ENCODE peak calls at places on chromosomes 4 and X, in five cellular contexts. One of them, this sample, is unnamed.

GRCh38 chrX:295136-295535 is 14.0 kb downstream of the PLCXD1 start:
- DNase-seq in GM04503: no peak
- DNase-seq in LHCN-M2: no peak
- DNase-seq in activated CD4-positive, alpha-beta T cell treated with anti-CD3 and anti-CD28 coated beads, Interleukin-2, amount 50 U/mL, for 48 hours: no peak
- DNase-seq in hypothalamus: no peak
- DNase-seq in this sample: peak; percentile 5

GRCh38 chrX:48560056-48560455 is 14.2 kb upstream of the RBM3 start:
- DNase-seq in activated CD4-positive, alpha-beta T cell treated with anti-CD3 and anti-CD28 coated beads, Interleukin-2, amount 50 U/mL, for 48 hours: no peak
- DNase-seq in hypothalamus: no peak
- DNase-seq in LHCN-M2: no peak
- DNase-seq in GM04503: no peak
- DNase-seq in this sample: no peak

GRCh38 chr4:1503583-1504471 is 97.6 kb upstream of the NKX1-1 start:
- DNase-seq in GM04503: no peak
- DNase-seq in LHCN-M2: no peak
- DNase-seq in hypothalamus: no peak
- DNase-seq in activated CD4-positive, alpha-beta T cell treated with anti-CD3 and anti-CD28 coated beads, Interleukin-2, amount 50 U/mL, for 48 hours: no peak
- DNase-seq in this sample: no peak

GRCh38 chr4:7518871-7519637 is 84.3 kb upstream of the PSAPL1 start:
- DNase-seq in activated CD4-positive, alpha-beta T cell treated with anti-CD3 and anti-CD28 coated beads, Interleukin-2, amount 50 U/mL, for 48 hours: no peak
- DNase-seq in hypothalamus: no peak
- DNase-seq in LHCN-M2: peak; percentile 2
- DNase-seq in GM04503: no peak
- DNase-seq in this sample: peak; percentile 45

GRCh38 chrX:104324461-104324860 is 69.7 kb upstream of the ESX1 start:
- DNase-seq in GM04503: no peak
- DNase-seq in LHCN-M2: no peak
- DNase-seq in activated CD4-positive, alpha-beta T cell treated with anti-CD3 and anti-CD28 coated beads, Interleukin-2, amount 50 U/mL, for 48 hours: no peak
- DNase-seq in hypothalamus: no peak
- DNase-seq in this sample: no peak

GRCh38 chr4:73944061-73944875 is 37.6 kb downstream of the PF4 start:
- DNase-seq in activated CD4-positive, alpha-beta T cell treated with anti-CD3 and anti-CD28 coated beads, Interleukin-2, amount 50 U/mL, for 48 hours: no peak
- DNase-seq in hypothalamus: no peak
- DNase-seq in LHCN-M2: peak; percentile 2
- DNase-seq in GM04503: no peak
- DNase-seq in this sample: peak; percentile 28

GRCh38 chr4:123317211-123317610 is 79.4 kb upstream of the SPRY1 start:
- DNase-seq in hypothalamus: no peak
- DNase-seq in activated CD4-positive, alpha-beta T cell treated with anti-CD3 and anti-CD28 coated beads, Interleukin-2, amount 50 U/mL, for 48 hours: no peak
- DNase-seq in LHCN-M2: no peak
- DNase-seq in GM04503: no peak
- DNase-seq in this sample: no peak

GRCh38 chr4:71872767-71873422 is 89.0 kb upstream of the GC start:
- DNase-seq in GM04503: no peak
- DNase-seq in activated CD4-positive, alpha-beta T cell treated with anti-CD3 and anti-CD28 coated beads, Interleukin-2, amount 50 U/mL, for 48 hours: no peak
- DNase-seq in hypothalamus: no peak
- DNase-seq in LHCN-M2: no peak
- DNase-seq in this sample: no peak

GRCh38 chr4:98728871-98729270 is 70.5 kb upstream of the TSPAN5 start:
- DNase-seq in LHCN-M2: no peak
- DNase-seq in hypothalamus: no peak
- DNase-seq in GM04503: no peak
- DNase-seq in activated CD4-positive, alpha-beta T cell treated with anti-CD3 and anti-CD28 coated beads, Interleukin-2, amount 50 U/mL, for 48 hours: no peak
- DNase-seq in this sample: no peak

GRCh38 chr4:82779032-82779431 is 19.6 kb downstream of the SCD5 start:
- DNase-seq in activated CD4-positive, alpha-beta T cell treated with anti-CD3 and anti-CD28 coated beads, Interleukin-2, amount 50 U/mL, for 48 hours: no peak
- DNase-seq in GM04503: no peak
- DNase-seq in LHCN-M2: no peak
- DNase-seq in hypothalamus: no peak
- DNase-seq in this sample: no peak

GRCh38 chr4:1910643-1911042 is 39.5 kb downstream of the NSD2 start:
- DNase-seq in activated CD4-positive, alpha-beta T cell treated with anti-CD3 and anti-CD28 coated beads, Interleukin-2, amount 50 U/mL, for 48 hours: no peak
- DNase-seq in LHCN-M2: peak; percentile 73
- DNase-seq in GM04503: peak; percentile 37
- DNase-seq in hypothalamus: no peak
- DNase-seq in this sample: no peak

GRCh38 chr4:120870279-120870673 is 52.2 kb downstream of the PRDM5 start:
- DNase-seq in hypothalamus: no peak
- DNase-seq in LHCN-M2: no peak
- DNase-seq in GM04503: no peak
- DNase-seq in activated CD4-positive, alpha-beta T cell treated with anti-CD3 and anti-CD28 coated beads, Interleukin-2, amount 50 U/mL, for 48 hours: no peak
- DNase-seq in this sample: no peak

GRCh38 chr4:86401826-86402225 is 42.0 kb upstream of the MAPK10 start:
- DNase-seq in LHCN-M2: no peak
- DNase-seq in hypothalamus: no peak
- DNase-seq in GM04503: no peak
- DNase-seq in activated CD4-positive, alpha-beta T cell treated with anti-CD3 and anti-CD28 coated beads, Interleukin-2, amount 50 U/mL, for 48 hours: no peak
- DNase-seq in this sample: no peak

GRCh38 chrX:104420907-104421306 is 145.1 kb upstream of the IL1RAPL2 start:
- DNase-seq in GM04503: no peak
- DNase-seq in LHCN-M2: no peak
- DNase-seq in hypothalamus: no peak
- DNase-seq in activated CD4-positive, alpha-beta T cell treated with anti-CD3 and anti-CD28 coated beads, Interleukin-2, amount 50 U/mL, for 48 hours: no peak
- DNase-seq in this sample: no peak

GRCh38 chr4:165872443-165873297 is at the start of gene TLL1:
- DNase-seq in hypothalamus: no peak
- DNase-seq in GM04503: no peak
- DNase-seq in activated CD4-positive, alpha-beta T cell treated with anti-CD3 and anti-CD28 coated beads, Interleukin-2, amount 50 U/mL, for 48 hours: no peak
- DNase-seq in LHCN-M2: peak; percentile 13
- DNase-seq in this sample: no peak

GRCh38 chrX:72128881-72129280 is 2.8 kb downstream of the RTL5 start:
- DNase-seq in activated CD4-positive, alpha-beta T cell treated with anti-CD3 and anti-CD28 coated beads, Interleukin-2, amount 50 U/mL, for 48 hours: peak; percentile 26
- DNase-seq in LHCN-M2: no peak
- DNase-seq in hypothalamus: no peak
- DNase-seq in GM04503: no peak
- DNase-seq in this sample: no peak

GRCh38 chr4:157459789-157460188 is 239.3 kb downstream of the GRIA2 start:
- DNase-seq in activated CD4-positive, alpha-beta T cell treated with anti-CD3 and anti-CD28 coated beads, Interleukin-2, amount 50 U/mL, for 48 hours: no peak
- DNase-seq in GM04503: no peak
- DNase-seq in hypothalamus: no peak
- DNase-seq in LHCN-M2: no peak
- DNase-seq in this sample: no peak

GRCh38 chr4:183173580-183174526 is 74.8 kb downstream of the WWC2 start:
- DNase-seq in activated CD4-positive, alpha-beta T cell treated with anti-CD3 and anti-CD28 coated beads, Interleukin-2, amount 50 U/mL, for 48 hours: no peak
- DNase-seq in LHCN-M2: no peak
- DNase-seq in hypothalamus: no peak
- DNase-seq in GM04503: no peak
- DNase-seq in this sample: no peak

GRCh38 chrX:25049347-25049746 is 33.6 kb upstream of the ARX start:
- DNase-seq in LHCN-M2: peak; percentile 27
- DNase-seq in hypothalamus: no peak
- DNase-seq in activated CD4-positive, alpha-beta T cell treated with anti-CD3 and anti-CD28 coated beads, Interleukin-2, amount 50 U/mL, for 48 hours: no peak
- DNase-seq in GM04503: no peak
- DNase-seq in this sample: no peak

GRCh38 chr4:14178421-14178820 is 550.9 kb upstream of the BOD1L1 start:
- DNase-seq in LHCN-M2: peak; percentile 94
- DNase-seq in GM04503: no peak
- DNase-seq in activated CD4-positive, alpha-beta T cell treated with anti-CD3 and anti-CD28 coated beads, Interleukin-2, amount 50 U/mL, for 48 hours: no peak
- DNase-seq in hypothalamus: no peak
- DNase-seq in this sample: no peak

GRCh38 chr4:95255396-95256107 is 293.2 kb downstream of the UNC5C start:
- DNase-seq in activated CD4-positive, alpha-beta T cell treated with anti-CD3 and anti-CD28 coated beads, Interleukin-2, amount 50 U/mL, for 48 hours: no peak
- DNase-seq in LHCN-M2: peak; percentile 56
- DNase-seq in GM04503: no peak
- DNase-seq in hypothalamus: no peak
- DNase-seq in this sample: no peak

GRCh38 chr4:20356565-20356964 is 104.9 kb downstream of the SLIT2 start:
- DNase-seq in hypothalamus: no peak
- DNase-seq in GM04503: no peak
- DNase-seq in activated CD4-positive, alpha-beta T cell treated with anti-CD3 and anti-CD28 coated beads, Interleukin-2, amount 50 U/mL, for 48 hours: no peak
- DNase-seq in LHCN-M2: no peak
- DNase-seq in this sample: no peak

This sample was measured in pancreas.